ENCODE peak calls at places on chromosomes 3 and 15, in eight cellular contexts. N is NCI-H460, P is neural progenitor cell, B is NCI-H510A treated with DMSO at 0.1 percent for 48 hours, O is GM12865, E is GM23248, T is neuronal stem cell, R is SK-MEL-5. G is an unnamed sample.

GRCh38 chr3:193347507-193348501 is 30.7 kb downstream of the ATP13A5 start:
- DNase-seq in N (no peak), P (peak), B (peak), O (peak), E (no peak), T (no peak), R (no peak), G (peak)

GRCh38 chr3:184811663-184811998 is 335 bp upstream of the VPS8 start:
- DNase-seq in N (no peak), P (no peak), B (peak), O (no peak), E (no peak), T (no peak), R (no peak), G (no peak)

GRCh38 chr15:32020158-32020557 is 10.2 kb upstream of the CHRNA7 start:
- DNase-seq in N (no peak), P (no peak), B (no peak), O (no peak), E (no peak), T (no peak), R (no peak), G (no peak)

GRCh38 chr3:23430781-23431423 is 227.8 kb downstream of the UBE2E2 start:
- DNase-seq in N (no peak), P (no peak), B (no peak), O (no peak), E (peak), T (no peak), R (no peak), G (no peak)

GRCh38 chr3:179695672-179696313 is 43.0 kb downstream of the USP13 start:
- DNase-seq in N (no peak), P (no peak), B (no peak), O (no peak), E (no peak), T (no peak), R (peak), G (no peak)

GRCh38 chr3:170346481-170347125 is 10.9 kb upstream of the SKIL start:
- DNase-seq in N (no peak), P (no peak), B (no peak), O (no peak), E (peak), T (no peak), R (no peak), G (no peak)

GRCh38 chr15:37819191-37819590 is 115.2 kb upstream of the TMCO5A start:
- DNase-seq in N (no peak), P (no peak), B (no peak), O (no peak), E (peak), T (no peak), R (no peak), G (no peak)

GRCh38 chr3:188834349-188834748 is 337.4 kb upstream of the TPRG1 start:
- DNase-seq in N (no peak), P (no peak), B (no peak), O (no peak), E (no peak), T (no peak), R (no peak), G (no peak)

GRCh38 chr15:59371458-59372351 is 966 bp downstream of the MYO1E start:
- DNase-seq in N (no peak), P (peak), B (peak), O (peak), E (peak), T (no peak), R (peak), G (no peak)

GRCh38 chr3:61903931-61904657 is 342.7 kb downstream of the PTPRG start:
- DNase-seq in N (no peak), P (no peak), B (no peak), O (peak), E (peak), T (no peak), R (no peak), G (no peak)

G was measured in nucleus accumbens.